ENCODE peak calls at places on chromosomes 12 and 14, in eight cellular contexts. One of them, this sample, is unnamed.

GRCh38 chr12:18676112-18676511 is 61.7 kb downstream of the PLCZ1 start:
- DNase-seq in H9: no peak
- DNase-seq in GM23248: no peak
- DNase-seq in uterus: no peak
- DNase-seq in stomach: no peak
- DNase-seq in Peyer's patch: no peak
- DNase-seq in body of pancreas: no peak
- DNase-seq in brain microvascular endothelial cell: no peak
- DNase-seq in this sample: no peak

GRCh38 chr14:67360469-67361206 is 510 bp downstream of the EIF2S1 start:
- DNase-seq in Peyer's patch: no peak
- DNase-seq in stomach: no peak
- DNase-seq in GM23248: no peak
- DNase-seq in brain microvascular endothelial cell: no peak
- DNase-seq in uterus: no peak
- DNase-seq in body of pancreas: no peak
- DNase-seq in H9: no peak
- DNase-seq in this sample: no peak

GRCh38 chr12:84803661-84804060 is 108.9 kb downstream of the SLC6A15 start:
- DNase-seq in Peyer's patch: no peak
- DNase-seq in GM23248: no peak
- DNase-seq in stomach: no peak
- DNase-seq in brain microvascular endothelial cell: peak; percentile 22
- DNase-seq in H9: no peak
- DNase-seq in uterus: no peak
- DNase-seq in body of pancreas: no peak
- DNase-seq in this sample: no peak

GRCh38 chr14:101476931-101477553 is 84.3 kb upstream of the DIO3 start:
- DNase-seq in uterus: peak; percentile 15
- DNase-seq in GM23248: no peak
- DNase-seq in Peyer's patch: peak; percentile 63
- DNase-seq in H9: peak; percentile 92
- DNase-seq in brain microvascular endothelial cell: no peak
- DNase-seq in stomach: peak; percentile 9
- DNase-seq in body of pancreas: peak; percentile 86
- DNase-seq in this sample: no peak

GRCh38 chr12:70576341-70577282 is 60.6 kb downstream of the PTPRB start:
- DNase-seq in body of pancreas: no peak
- DNase-seq in H9: no peak
- DNase-seq in stomach: no peak
- DNase-seq in GM23248: peak; percentile 90
- DNase-seq in Peyer's patch: no peak
- DNase-seq in uterus: no peak
- DNase-seq in brain microvascular endothelial cell: peak; percentile 41
- DNase-seq in this sample: no peak

GRCh38 chr14:24058260-24058950 is 6.6 kb downstream of the CARMIL3 start:
- DNase-seq in Peyer's patch: peak; percentile 72
- DNase-seq in stomach: peak; percentile 81
- DNase-seq in GM23248: peak; percentile 86
- DNase-seq in uterus: peak; percentile 75
- DNase-seq in brain microvascular endothelial cell: peak; percentile 74
- DNase-seq in body of pancreas: peak; percentile 86
- DNase-seq in H9: no peak
- DNase-seq in this sample: no peak

GRCh38 chr12:795305-795704 is 42.9 kb downstream of the WNK1 start:
- DNase-seq in body of pancreas: no peak
- DNase-seq in H9: no peak
- DNase-seq in GM23248: no peak
- DNase-seq in brain microvascular endothelial cell: no peak
- DNase-seq in uterus: no peak
- DNase-seq in stomach: no peak
- DNase-seq in Peyer's patch: no peak
- DNase-seq in this sample: no peak

GRCh38 chr12:108633534-108634224 is at the start of gene SELPLG:
- DNase-seq in brain microvascular endothelial cell: no peak
- DNase-seq in body of pancreas: peak; percentile 18
- DNase-seq in H9: peak; percentile 30
- DNase-seq in stomach: peak; percentile 69
- DNase-seq in GM23248: no peak
- DNase-seq in uterus: no peak
- DNase-seq in Peyer's patch: no peak
- DNase-seq in this sample: peak; percentile 81

GRCh38 chr12:109121346-109121880 is 5.0 kb downstream of the ACACB start:
- DNase-seq in H9: no peak
- DNase-seq in body of pancreas: no peak
- DNase-seq in uterus: no peak
- DNase-seq in stomach: no peak
- DNase-seq in GM23248: no peak
- DNase-seq in brain microvascular endothelial cell: no peak
- DNase-seq in Peyer's patch: no peak
- DNase-seq in this sample: no peak

GRCh38 chr12:105482976-105483375 is 152.5 kb downstream of the C12orf75 start:
- DNase-seq in uterus: no peak
- DNase-seq in stomach: no peak
- DNase-seq in Peyer's patch: no peak
- DNase-seq in H9: no peak
- DNase-seq in GM23248: no peak
- DNase-seq in brain microvascular endothelial cell: no peak
- DNase-seq in body of pancreas: no peak
- DNase-seq in this sample: no peak

GRCh38 chr12:93571360-93571853 is 1.1 kb upstream of the SOCS2 start:
- DNase-seq in brain microvascular endothelial cell: peak; percentile 42
- DNase-seq in body of pancreas: peak; percentile 64
- DNase-seq in uterus: peak; percentile 87
- DNase-seq in stomach: peak; percentile 66
- DNase-seq in GM23248: peak; percentile 80
- DNase-seq in Peyer's patch: peak; percentile 85
- DNase-seq in H9: peak; percentile 94
- DNase-seq in this sample: peak; percentile 42

GRCh38 chr12:131112016-131112415 is 158.3 kb downstream of the ADGRD1 start:
- DNase-seq in GM23248: peak; percentile 86
- DNase-seq in stomach: no peak
- DNase-seq in uterus: no peak
- DNase-seq in body of pancreas: no peak
- DNase-seq in Peyer's patch: no peak
- DNase-seq in brain microvascular endothelial cell: no peak
- DNase-seq in H9: no peak
- DNase-seq in this sample: no peak

GRCh38 chr12:12821975-12822374 is 8.8 kb downstream of the DDX47 start:
- DNase-seq in body of pancreas: no peak
- DNase-seq in stomach: no peak
- DNase-seq in uterus: no peak
- DNase-seq in Peyer's patch: no peak
- DNase-seq in H9: no peak
- DNase-seq in brain microvascular endothelial cell: no peak
- DNase-seq in GM23248: no peak
- DNase-seq in this sample: no peak

GRCh38 chr12:12823308-12823707 is 10.2 kb downstream of the DDX47 start:
- DNase-seq in stomach: no peak
- DNase-seq in brain microvascular endothelial cell: peak; percentile 83
- DNase-seq in GM23248: peak; percentile 61
- DNase-seq in H9: no peak
- DNase-seq in body of pancreas: no peak
- DNase-seq in Peyer's patch: no peak
- DNase-seq in uterus: no peak
- DNase-seq in this sample: no peak

GRCh38 chr12:12822886-12823285 is 9.7 kb downstream of the DDX47 start:
- DNase-seq in brain microvascular endothelial cell: no peak
- DNase-seq in GM23248: no peak
- DNase-seq in Peyer's patch: no peak
- DNase-seq in stomach: no peak
- DNase-seq in body of pancreas: no peak
- DNase-seq in H9: no peak
- DNase-seq in uterus: no peak
- DNase-seq in this sample: no peak

GRCh38 chr12:12819752-12820311 is 6.7 kb downstream of the DDX47 start:
- DNase-seq in uterus: peak; percentile 50
- DNase-seq in H9: no peak
- DNase-seq in stomach: no peak
- DNase-seq in GM23248: peak; percentile 95
- DNase-seq in brain microvascular endothelial cell: peak; percentile 95
- DNase-seq in Peyer's patch: no peak
- DNase-seq in body of pancreas: no peak
- DNase-seq in this sample: no peak

DNA sequence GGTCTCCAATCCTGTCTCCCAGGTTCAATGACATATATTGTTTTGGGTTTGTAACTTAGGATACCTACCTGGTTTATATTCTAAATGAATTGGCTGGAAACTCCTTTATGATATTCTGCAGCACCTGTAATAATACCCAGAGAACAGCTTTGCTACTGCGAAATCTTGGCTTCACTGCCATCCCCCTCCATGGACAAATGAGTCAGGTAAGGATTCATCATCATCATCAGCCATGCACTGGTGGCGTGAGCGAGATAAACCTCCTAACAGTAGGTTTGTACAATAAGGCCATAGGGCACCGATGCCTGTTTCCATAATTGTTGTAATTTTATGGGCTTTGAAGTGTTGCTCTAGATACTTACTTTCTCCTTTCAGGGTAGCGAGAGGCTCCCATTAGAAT is 10.7 kb downstream of the DDX47 start:
- DNase-seq in GM23248: no peak
- DNase-seq in Peyer's patch: no peak
- DNase-seq in brain microvascular endothelial cell: no peak
- DNase-seq in body of pancreas: no peak
- DNase-seq in uterus: no peak
- DNase-seq in H9: no peak
- DNase-seq in stomach: no peak
- DNase-seq in this sample: no peak
- H3K27ac ChIP-seq in GM23248: peak overlapping the region; percentile 20
- H3K27ac ChIP-seq in Peyer's patch: no peak overlapping the region
- H3K27ac ChIP-seq in brain microvascular endothelial cell: peak overlapping the region; percentile 67
- H3K27ac ChIP-seq in body of pancreas: no peak overlapping the region
- H3K27ac ChIP-seq in uterus: no peak overlapping the region
- H3K27ac ChIP-seq in H9: no peak overlapping the region
- H3K27ac ChIP-seq in stomach: no peak overlapping the region
- H3K27ac ChIP-seq in this sample: no peak overlapping the region

GRCh38 chr12:132235116-132235820 is 91.0 kb downstream of the NOC4L start:
- DNase-seq in brain microvascular endothelial cell: no peak
- DNase-seq in body of pancreas: no peak
- DNase-seq in stomach: no peak
- DNase-seq in Peyer's patch: peak; percentile 37
- DNase-seq in GM23248: no peak
- DNase-seq in uterus: no peak
- DNase-seq in H9: no peak
- DNase-seq in this sample: no peak
- H3K27me3 ChIP-seq in brain microvascular endothelial cell: no peaks in the 10 kb centered on the region
- H3K27me3 ChIP-seq in body of pancreas: no peaks in the 10 kb centered on the region
- H3K27me3 ChIP-seq in stomach: no peaks in the 10 kb centered on the region
- H3K27me3 ChIP-seq in Peyer's patch: no peaks in the 10 kb centered on the region
- H3K27me3 ChIP-seq in GM23248: peaks cover 5% of the 10 kb centered on the region
- H3K27me3 ChIP-seq in uterus: no peaks in the 10 kb centered on the region
- H3K27me3 ChIP-seq in H9: no peaks in the 10 kb centered on the region
- H3K27me3 ChIP-seq in this sample: no peaks in the 10 kb centered on the region

GRCh38 chr12:114682101-114682919 is 1.7 kb downstream of the TBX3 start:
- DNase-seq in uterus: no peak
- DNase-seq in brain microvascular endothelial cell: no peak
- DNase-seq in body of pancreas: no peak
- DNase-seq in GM23248: peak; percentile 44
- DNase-seq in Peyer's patch: no peak
- DNase-seq in stomach: no peak
- DNase-seq in H9: no peak
- DNase-seq in this sample: no peak
- H3K27ac ChIP-seq in uterus: peak overlapping the region; percentile 98
- H3K27ac ChIP-seq in brain microvascular endothelial cell: no peak overlapping the region
- H3K27ac ChIP-seq in body of pancreas: no peak overlapping the region
- H3K27ac ChIP-seq in GM23248: peak overlapping the region; percentile 97
- H3K27ac ChIP-seq in Peyer's patch: peak overlapping the region; percentile 58
- H3K27ac ChIP-seq in stomach: peak overlapping the region; percentile 87
- H3K27ac ChIP-seq in H9: no peak overlapping the region
- H3K27ac ChIP-seq in this sample: no peak overlapping the region

GRCh38 chr12:52020539-52021336 is 14.0 kb downstream of the TAMALIN start:
- DNase-seq in brain microvascular endothelial cell: peak; percentile 31
- DNase-seq in uterus: peak; percentile 59
- DNase-seq in H9: peak; percentile 93
- DNase-seq in Peyer's patch: peak; percentile 58
- DNase-seq in body of pancreas: peak; percentile 52
- DNase-seq in GM23248: peak; percentile 62
- DNase-seq in stomach: peak; percentile 55
- DNase-seq in this sample: peak; percentile 69

GRCh38 chr12:52022841-52023181 is 16.1 kb downstream of the TAMALIN start:
- DNase-seq in H9: peak; percentile 83
- DNase-seq in brain microvascular endothelial cell: no peak
- DNase-seq in body of pancreas: no peak
- DNase-seq in stomach: peak; percentile 40
- DNase-seq in uterus: peak; percentile 38
- DNase-seq in Peyer's patch: peak; percentile 67
- DNase-seq in GM23248: no peak
- DNase-seq in this sample: no peak

GRCh38 chr12:52018448-52019122 is 11.8 kb downstream of the TAMALIN start:
- DNase-seq in GM23248: no peak
- DNase-seq in H9: no peak
- DNase-seq in brain microvascular endothelial cell: no peak
- DNase-seq in stomach: no peak
- DNase-seq in body of pancreas: no peak
- DNase-seq in Peyer's patch: peak; percentile 40
- DNase-seq in uterus: no peak
- DNase-seq in this sample: no peak

GRCh38 chr12:52019123-52019770 is 12.5 kb downstream of the TAMALIN start:
- DNase-seq in body of pancreas: peak; percentile 63
- DNase-seq in H9: no peak
- DNase-seq in uterus: no peak
- DNase-seq in GM23248: no peak
- DNase-seq in brain microvascular endothelial cell: no peak
- DNase-seq in Peyer's patch: peak; percentile 15
- DNase-seq in stomach: no peak
- DNase-seq in this sample: no peak

DNA sequence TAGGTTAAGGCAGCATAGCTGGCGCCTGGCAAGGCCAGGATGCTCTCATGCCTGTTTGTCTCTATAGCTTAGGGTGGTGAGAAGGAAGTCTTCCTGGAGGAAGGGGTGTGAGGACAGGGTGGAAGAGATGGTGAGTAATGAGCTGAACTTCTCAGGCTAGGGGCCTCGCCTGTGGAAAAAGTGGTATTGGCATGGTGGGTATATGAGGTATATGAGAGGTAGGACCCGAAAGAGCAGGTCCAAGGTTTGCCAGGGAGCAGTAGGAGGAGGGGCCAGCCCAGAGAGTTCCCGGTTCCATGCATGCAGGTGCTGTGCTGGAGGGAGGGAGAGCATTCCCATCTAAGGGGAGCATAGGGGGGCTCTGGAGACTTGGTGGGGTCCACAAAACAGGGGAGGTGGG is 13.4 kb downstream of the TAMALIN start:
- DNase-seq in Peyer's patch: peak; percentile 27
- DNase-seq in brain microvascular endothelial cell: no peak
- DNase-seq in H9: no peak
- DNase-seq in body of pancreas: no peak
- DNase-seq in stomach: no peak
- DNase-seq in uterus: no peak
- DNase-seq in GM23248: no peak
- DNase-seq in this sample: no peak
- H3K27me3 ChIP-seq in Peyer's patch: no peaks in the 10 kb centered on the region
- H3K27me3 ChIP-seq in brain microvascular endothelial cell: no peaks in the 10 kb centered on the region
- H3K27me3 ChIP-seq in H9: peaks cover 5% of the 10 kb centered on the region
- H3K27me3 ChIP-seq in body of pancreas: no peaks in the 10 kb centered on the region
- H3K27me3 ChIP-seq in stomach: no peaks in the 10 kb centered on the region
- H3K27me3 ChIP-seq in uterus: no peaks in the 10 kb centered on the region
- H3K27me3 ChIP-seq in GM23248: no peaks in the 10 kb centered on the region
- H3K27me3 ChIP-seq in this sample: no peaks in the 10 kb centered on the region

GRCh38 chr14:64950889-64951288 is 8.3 kb upstream of the GPX2 start:
- DNase-seq in uterus: no peak
- DNase-seq in stomach: no peak
- DNase-seq in brain microvascular endothelial cell: no peak
- DNase-seq in H9: no peak
- DNase-seq in body of pancreas: no peak
- DNase-seq in Peyer's patch: no peak
- DNase-seq in GM23248: no peak
- DNase-seq in this sample: no peak
- H3K27ac ChIP-seq in uterus: no peak overlapping the region
- H3K27ac ChIP-seq in stomach: no peak overlapping the region
- H3K27ac ChIP-seq in brain microvascular endothelial cell: no peak overlapping the region
- H3K27ac ChIP-seq in H9: no peak overlapping the region
- H3K27ac ChIP-seq in body of pancreas: no peak overlapping the region
- H3K27ac ChIP-seq in Peyer's patch: no peak overlapping the region
- H3K27ac ChIP-seq in GM23248: no peak overlapping the region
- H3K27ac ChIP-seq in this sample: no peak overlapping the region

This sample was measured in CD4-positive, alpha-beta T cell.